ENCODE peak calls at places on chromosomes 7 and 10, in nine cellular contexts. W, M, Y, C, H, R, Z, U and L are unnamed samples.

GRCh38 chr7:137874390-137874789 is 27.6 kb upstream of the DGKI start:
- DNase-seq in W (no peak), M (no peak), Y (peak; percentile 99), C (peak; percentile 97), H (peak; percentile 62), R (no peak), Z (no peak), U (no peak), L (no peak)

GRCh38 chr7:2016021-2016631 is 216.6 kb downstream of the MAD1L1 start:
- DNase-seq in W (no peak), M (no peak), Y (no peak), C (no peak), H (no peak), R (no peak), Z (peak; percentile 72), U (no peak), L (no peak)

GRCh38 chr7:37450035-37450434 is 1.4 kb upstream of the ELMO1 start:
- DNase-seq in W (no peak), M (no peak), Y (no peak), C (no peak), H (no peak), R (no peak), Z (no peak), U (no peak), L (no peak)

GRCh38 chr10:43316516-43316915 is 49.7 kb upstream of the RASGEF1A start:
- DNase-seq in W (no peak), M (no peak), Y (no peak), C (no peak), H (no peak), R (no peak), Z (no peak), U (no peak), L (no peak)

GRCh38 chr10:68796609-68797008 is 30.7 kb upstream of the STOX1 start:
- DNase-seq in W (no peak), M (no peak), Y (peak; percentile 63), C (peak; percentile 42), H (no peak), R (no peak), Z (no peak), U (peak; percentile 93), L (peak; percentile 71)

GRCh38 chr10:48253970-48254657 is 20.4 kb downstream of the FRMPD2 start:
- DNase-seq in W (no peak), M (no peak), Y (peak; percentile 3), C (peak; percentile 10), H (peak; percentile 92), R (no peak), Z (no peak), U (peak; percentile 95), L (peak; percentile 93)

GRCh38 chr7:147547252-147547897 is 1043.2 kb upstream of the C7orf33 start:
- DNase-seq in W (peak; percentile 22), M (no peak), Y (peak; percentile 38), C (no peak), H (no peak), R (peak; percentile 31), Z (no peak), U (peak; percentile 35), L (peak; percentile 77)

GRCh38 chr7:100472121-100472851 is 6.7 kb downstream of the TSC22D4 start:
- DNase-seq in W (no peak), M (no peak), Y (no peak), C (no peak), H (no peak), R (no peak), Z (no peak), U (no peak), L (no peak)

GRCh38 chr7:4830176-4830575 is 31.7 kb downstream of the PAPOLB start:
- DNase-seq in W (peak; percentile 64), M (peak; percentile 58), Y (peak; percentile 63), C (peak; percentile 45), H (peak; percentile 21), R (peak; percentile 75), Z (no peak), U (peak; percentile 9), L (peak; percentile 8)

GRCh38 chr10:96584474-96584873 is 2.3 kb downstream of the TM9SF3 start:
- DNase-seq in W (no peak), M (no peak), Y (no peak), C (no peak), H (no peak), R (no peak), Z (no peak), U (no peak), L (no peak)
- H3K4me3 ChIP-seq in W (peak overlapping the region; percentile 90), M (peak overlapping the region; percentile 4), Y (no peak overlapping the region), C (no peak overlapping the region), H (no peak overlapping the region), R (no peak overlapping the region), Z (no peak overlapping the region), U (no peak overlapping the region), L (no peak overlapping the region)

DNA sequence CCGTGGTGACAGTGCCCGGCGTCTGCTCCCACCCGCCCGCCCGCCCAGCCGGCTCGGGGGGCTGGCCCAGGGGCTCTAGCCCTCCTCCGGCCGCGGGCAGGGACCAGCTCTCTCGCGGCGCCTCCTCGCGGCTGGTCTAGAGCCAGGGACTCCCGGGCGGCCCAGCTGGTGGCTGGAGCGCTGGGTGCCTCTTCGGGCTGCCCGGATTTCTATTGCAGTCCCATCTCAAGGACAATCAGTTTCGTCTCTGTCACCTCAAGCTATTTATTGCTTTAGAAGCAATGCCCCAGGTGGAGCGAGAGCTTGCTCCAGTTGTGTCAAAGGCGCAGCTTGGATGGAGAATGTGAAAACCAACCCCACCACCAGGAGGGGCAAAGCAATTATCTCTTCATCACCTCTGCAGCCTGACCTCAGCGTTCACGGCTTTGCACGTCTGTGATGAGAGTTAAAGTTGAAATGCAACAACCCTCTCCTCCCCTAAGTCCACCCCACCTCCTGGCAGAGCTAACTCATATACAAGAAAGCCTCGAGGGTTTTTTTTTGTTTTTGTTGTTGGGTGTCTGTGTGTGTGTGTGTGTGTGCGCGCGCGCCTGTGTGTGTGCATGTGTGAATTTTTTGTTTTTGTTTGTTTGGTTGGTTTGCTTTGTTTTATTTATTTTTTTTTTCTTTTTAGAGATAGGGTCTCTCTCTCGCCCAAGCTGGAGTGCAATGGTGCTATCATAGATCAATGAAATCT is at the start of gene ITGA8:
- DNase-seq in W (peak; percentile 23), M (peak; percentile 28), Y (peak; percentile 39), C (peak; percentile 30), H (no peak), R (no peak), Z (peak; percentile 80), U (no peak), L (no peak)
- TF ChIP-seq CTCF in W (no peak), M (peak; percentile 42), Y (peak; percentile 57), C (peak; percentile 36), H (peak; percentile 12), R (no peak), Z (peak; percentile 65), U (peak; percentile 4), L (peak; percentile 12)

GRCh38 chr10:94137747-94138146 is 144.0 kb downstream of the PLCE1 start:
- DNase-seq in W (no peak), M (no peak), Y (peak; percentile 33), C (peak; percentile 25), H (no peak), R (no peak), Z (no peak), U (no peak), L (no peak)

GRCh38 chr10:94133239-94133638 is 139.5 kb downstream of the PLCE1 start:
- DNase-seq in W (no peak), M (peak; percentile 84), Y (no peak), C (no peak), H (no peak), R (no peak), Z (no peak), U (no peak), L (peak; percentile 24)

DNA sequence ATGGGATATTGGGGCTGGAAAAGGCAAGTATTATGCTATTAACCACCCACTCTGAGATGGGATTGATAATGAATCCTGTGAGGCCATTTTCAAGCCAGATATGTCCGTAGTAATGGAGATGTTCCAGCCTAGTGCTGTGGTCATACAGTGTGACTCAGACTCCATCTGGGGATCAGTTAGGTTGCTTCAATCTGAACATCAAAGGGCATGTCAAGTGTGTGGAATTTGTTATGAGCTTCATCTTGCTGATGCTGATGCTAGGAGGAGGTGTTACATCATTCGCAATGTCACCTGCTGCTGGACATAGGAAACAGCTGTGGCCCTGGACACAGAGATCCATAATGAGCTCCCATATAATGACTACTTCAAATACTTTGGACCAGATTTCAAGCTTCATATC is 144.7 kb downstream of the PLCE1 start:
- DNase-seq in W (no peak), M (no peak), Y (peak; percentile 87), C (peak; percentile 64), H (no peak), R (no peak), Z (no peak), U (no peak), L (no peak)
- H3K4me3 ChIP-seq in W (no peak overlapping the region), M (no peak overlapping the region), Y (no peak overlapping the region), C (no peak overlapping the region), H (no peak overlapping the region), R (no peak overlapping the region), Z (no peak overlapping the region), U (no peak overlapping the region), L (no peak overlapping the region)

GRCh38 chr7:54546986-54547314 is 4.8 kb downstream of the VSTM2A start:
- DNase-seq in W (no peak), M (no peak), Y (no peak), C (no peak), H (no peak), R (no peak), Z (no peak), U (no peak), L (no peak)

GRCh38 chr7:54542920-54543539 is 855 bp downstream of the VSTM2A start:
- DNase-seq in W (no peak), M (no peak), Y (peak; percentile 9), C (peak; percentile 20), H (peak; percentile 25), R (no peak), Z (no peak), U (peak; percentile 33), L (peak; percentile 55)

GRCh38 chr7:54544356-54545240 is 2.4 kb downstream of the VSTM2A start:
- DNase-seq in W (no peak), M (no peak), Y (no peak), C (no peak), H (no peak), R (no peak), Z (peak; percentile 47), U (no peak), L (no peak)

GRCh38 chr7:54545241-54545563 is 3.0 kb downstream of the VSTM2A start:
- DNase-seq in W (no peak), M (no peak), Y (no peak), C (no peak), H (no peak), R (no peak), Z (no peak), U (no peak), L (no peak)

DNA sequence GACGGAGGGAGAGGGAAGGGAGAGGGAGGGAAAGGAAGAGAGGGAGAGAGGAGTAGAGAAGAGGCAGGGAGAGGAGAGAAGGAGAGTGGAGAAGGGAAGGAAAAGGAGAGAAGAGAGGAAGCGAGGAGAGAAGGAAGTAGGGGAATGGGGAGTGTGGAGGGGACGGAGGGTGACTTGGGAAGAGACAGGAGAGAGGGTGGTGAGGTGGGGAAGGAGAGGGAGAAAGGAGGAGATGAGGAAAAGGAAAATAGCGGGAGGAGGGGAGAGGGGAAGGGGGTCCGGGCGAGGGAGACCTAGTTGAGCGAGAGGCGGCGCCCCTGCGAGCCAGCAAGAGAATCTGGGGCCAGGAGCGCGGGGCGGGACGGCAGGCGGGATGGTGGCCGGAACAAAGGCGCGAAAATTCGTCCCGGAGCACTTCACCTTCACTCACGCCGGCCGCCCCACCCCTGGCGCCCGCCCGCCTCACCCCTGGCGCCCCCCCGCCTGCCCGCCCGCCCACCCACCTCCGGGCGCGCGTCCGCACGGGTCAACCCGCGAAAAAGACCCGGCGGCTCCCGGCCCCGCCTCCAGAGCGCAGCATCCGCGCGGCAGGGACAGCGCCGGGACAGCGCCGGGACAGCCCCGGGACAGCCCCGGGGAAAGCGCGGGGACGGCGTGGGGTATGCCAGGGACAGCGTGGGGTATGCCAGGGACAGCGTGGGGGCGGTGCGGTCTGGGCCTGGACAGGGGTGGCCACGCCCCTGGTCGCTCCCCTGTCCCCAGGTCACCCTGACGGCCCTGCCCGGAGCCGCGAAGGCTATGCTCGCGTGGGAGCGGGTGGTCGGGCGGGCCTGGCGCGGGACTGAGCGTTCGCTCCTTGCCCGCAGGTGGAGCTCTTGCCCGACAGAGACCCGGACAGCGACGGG is 4.2 kb downstream of the VSTM2A start:
- DNase-seq in W (no peak), M (no peak), Y (no peak), C (no peak), H (no peak), R (no peak), Z (peak; percentile 47), U (no peak), L (peak; percentile 28)
- TF ChIP-seq CTCF in W (no peak), M (no peak), Y (peak; percentile 2), C (no peak), H (peak; percentile 29), R (no peak), Z (no peak), U (peak; percentile 29), L (peak; percentile 8)